ENCODE peak calls at places on chromosomes 13 and 19, in six cellular contexts. One of them, this sample, is unnamed.

GRCh38 chr19:57053401-57053800 is 66.4 kb upstream of the USP29 start:
- DNase-seq in AG09319: no peak
- DNase-seq in Caki2: no peak
- DNase-seq in CD8-positive, alpha-beta memory T cell: no peak
- DNase-seq in stimulated activated CD4-positive, alpha-beta T cell treated with anti-CD3 and anti-CD28 coated beads, Interleukin-4, amount 100 ng/mL, for 24 hours: no peak
- DNase-seq in left lobe of liver: no peak
- DNase-seq in this sample: no peak

GRCh38 chr13:100389617-100390016 is 199.0 kb downstream of the GGACT start:
- DNase-seq in AG09319: no peak
- DNase-seq in stimulated activated CD4-positive, alpha-beta T cell treated with anti-CD3 and anti-CD28 coated beads, Interleukin-4, amount 100 ng/mL, for 24 hours: no peak
- DNase-seq in CD8-positive, alpha-beta memory T cell: no peak
- DNase-seq in left lobe of liver: no peak
- DNase-seq in Caki2: no peak
- DNase-seq in this sample: no peak

GRCh38 chr13:69796256-69796655 is 311.4 kb upstream of the ATXN8OS start:
- DNase-seq in stimulated activated CD4-positive, alpha-beta T cell treated with anti-CD3 and anti-CD28 coated beads, Interleukin-4, amount 100 ng/mL, for 24 hours: no peak
- DNase-seq in Caki2: no peak
- DNase-seq in left lobe of liver: no peak
- DNase-seq in CD8-positive, alpha-beta memory T cell: no peak
- DNase-seq in AG09319: no peak
- DNase-seq in this sample: no peak

GRCh38 chr13:21557995-21558394 is 46.0 kb downstream of the MICU2 start:
- DNase-seq in stimulated activated CD4-positive, alpha-beta T cell treated with anti-CD3 and anti-CD28 coated beads, Interleukin-4, amount 100 ng/mL, for 24 hours: no peak
- DNase-seq in left lobe of liver: no peak
- DNase-seq in CD8-positive, alpha-beta memory T cell: no peak
- DNase-seq in Caki2: no peak
- DNase-seq in AG09319: no peak
- DNase-seq in this sample: no peak

GRCh38 chr13:23433171-23434153 is at the start of gene SACS:
- DNase-seq in AG09319: no peak
- DNase-seq in CD8-positive, alpha-beta memory T cell: no peak
- DNase-seq in Caki2: peak
- DNase-seq in stimulated activated CD4-positive, alpha-beta T cell treated with anti-CD3 and anti-CD28 coated beads, Interleukin-4, amount 100 ng/mL, for 24 hours: no peak
- DNase-seq in left lobe of liver: no peak
- DNase-seq in this sample: peak

GRCh38 chr13:105202384-105202783 is 1333.1 kb downstream of the EFNB2 start:
- DNase-seq in CD8-positive, alpha-beta memory T cell: no peak
- DNase-seq in stimulated activated CD4-positive, alpha-beta T cell treated with anti-CD3 and anti-CD28 coated beads, Interleukin-4, amount 100 ng/mL, for 24 hours: no peak
- DNase-seq in Caki2: peak
- DNase-seq in left lobe of liver: no peak
- DNase-seq in AG09319: no peak
- DNase-seq in this sample: no peak

GRCh38 chr19:49417090-49417489 is 6.2 kb downstream of the PTH2 start:
- DNase-seq in CD8-positive, alpha-beta memory T cell: no peak
- DNase-seq in Caki2: no peak
- DNase-seq in stimulated activated CD4-positive, alpha-beta T cell treated with anti-CD3 and anti-CD28 coated beads, Interleukin-4, amount 100 ng/mL, for 24 hours: no peak
- DNase-seq in left lobe of liver: no peak
- DNase-seq in AG09319: no peak
- DNase-seq in this sample: no peak

GRCh38 chr19:15419413-15420025 is 731 bp upstream of the AKAP8L start:
- DNase-seq in stimulated activated CD4-positive, alpha-beta T cell treated with anti-CD3 and anti-CD28 coated beads, Interleukin-4, amount 100 ng/mL, for 24 hours: no peak
- DNase-seq in Caki2: no peak
- DNase-seq in AG09319: no peak
- DNase-seq in left lobe of liver: no peak
- DNase-seq in CD8-positive, alpha-beta memory T cell: no peak
- DNase-seq in this sample: no peak